ENCODE peak calls at places on chromosomes 13 and 19, in four cellular contexts. G is Calu3; R is T-helper 2 cell treated with Interferon-gamma antibody and Interleukin-4, amounts not matched to agents 5 μg/mL and 100 μg/mL, for 36 hours; S is activated naive CD4-positive, alpha-beta T cell treated with anti-CD3 and anti-CD28 coated beads for 36 hours. M is an unnamed sample.

GRCh38 chr13:39765801-39766463 is 110.5 kb downstream of the COG6 start:
- DNase-seq in G (peak; percentile 47), R (no peak), S (peak; percentile 70), M (no peak)

GRCh38 chr13:78430166-78430791 is 173.1 kb downstream of the POU4F1 start:
- DNase-seq in G (no peak), R (no peak), S (no peak), M (no peak)

GRCh38 chr19:44951179-44952159 is 3.7 kb upstream of the CLPTM1 start:
- DNase-seq in R (peak; percentile 45), G (peak; percentile 77), S (peak; percentile 72), M (peak; percentile 85)

GRCh38 chr19:46383846-46384245 is 29.5 kb downstream of the CCDC8 start:
- DNase-seq in G (no peak), R (no peak), S (no peak), M (no peak)

GRCh38 chr19:45781282-45782161 is 768 bp downstream of the DMPK start:
- DNase-seq in R (no peak), S (no peak), G (peak; percentile 78), M (no peak)

GRCh38 chr19:7410946-7411345 is 62.2 kb downstream of the ARHGEF18 start:
- DNase-seq in R (no peak), G (no peak), S (no peak), M (no peak)

GRCh38 chr19:35089554-35089953 is 26.1 kb upstream of the FXYD3 start:
- DNase-seq in G (no peak), S (no peak), R (no peak), M (no peak)

GRCh38 chr13:30002577-30002976 is 152.2 kb upstream of the UBL3 start:
- DNase-seq in G (no peak), S (no peak), R (no peak), M (no peak)

GRCh38 chr13:22040810-22041364 is 370.0 kb downstream of the FGF9 start:
- DNase-seq in S (no peak), R (no peak), G (no peak), M (no peak)